ENCODE peak calls at places on chromosome 14, in five cellular contexts. Z, X, Y, P and H are unnamed samples.

GRCh38 chr14:56554301-56554700 is 25.3 kb upstream of the TMEM260 start:
- DNase-seq in Z (no peak), X (no peak), Y (no peak), P (no peak), H (no peak)

GRCh38 chr14:69247691-69248440 is 12.1 kb upstream of the GALNT16 start:
- DNase-seq in Z (no peak), X (peak), Y (no peak), P (no peak), H (no peak)

GRCh38 chr14:52076334-52076733 is 7.5 kb upstream of the NID2 start:
- DNase-seq in Z (no peak), X (peak), Y (no peak), P (no peak), H (no peak)

GRCh38 chr14:24219080-24219479 is 3.2 kb upstream of the MDP1 start:
- DNase-seq in Z (no peak), X (no peak), Y (no peak), P (no peak), H (no peak)

GRCh38 chr14:33642080-33642479 is 308.8 kb downstream of the EGLN3 start:
- DNase-seq in Z (no peak), X (no peak), Y (peak), P (peak), H (no peak)

GRCh38 chr14:72420749-72421452 is 473.0 kb downstream of the DPF3 start:
- DNase-seq in Z (peak), X (peak), Y (peak), P (peak), H (peak)

GRCh38 chr14:67564236-67564635 is 31.1 kb downstream of the PLEKHH1 start:
- DNase-seq in Z (no peak), X (no peak), Y (no peak), P (no peak), H (no peak)

GRCh38 chr14:58272589-58273372 is 25.6 kb upstream of the ARID4A start:
- DNase-seq in Z (no peak), X (peak), Y (no peak), P (peak), H (peak)

GRCh38 chr14:93112891-93113677 is 2.6 kb downstream of the ITPK1 start:
- DNase-seq in Z (peak), X (peak), Y (peak), P (peak), H (peak)

GRCh38 chr14:53384536-53384935 is 231.4 kb upstream of the DDHD1 start:
- DNase-seq in Z (no peak), X (no peak), Y (no peak), P (no peak), H (no peak)

GRCh38 chr14:25150934-25151790 is 101.2 kb upstream of the STXBP6 start:
- DNase-seq in Z (no peak), X (peak), Y (no peak), P (peak), H (peak)

GRCh38 chr14:99436247-99437180 is 44.1 kb downstream of the SETD3 start:
- DNase-seq in Z (no peak), X (peak), Y (no peak), P (no peak), H (peak)

GRCh38 chr14:69682607-69683263 is 71.3 kb downstream of the SUSD6 start:
- DNase-seq in Z (no peak), X (no peak), Y (no peak), P (no peak), H (no peak)

GRCh38 chr14:102421366-102422057 is 58.8 kb downstream of the TECPR2 start:
- DNase-seq in Z (peak), X (no peak), Y (no peak), P (no peak), H (no peak)

GRCh38 chr14:52266782-52267181 is 716 bp upstream of the PTGDR start:
- DNase-seq in Z (no peak), X (no peak), Y (no peak), P (no peak), H (no peak)

GRCh38 chr14:53338192-53338591 is 185.1 kb upstream of the DDHD1 start:
- DNase-seq in Z (no peak), X (peak), Y (no peak), P (peak), H (peak)

GRCh38 chr14:74459289-74459946 is 33.4 kb upstream of the SYNDIG1L start:
- DNase-seq in Z (peak), X (peak), Y (peak), P (peak), H (peak)

GRCh38 chr14:29925106-29925722 is 2.4 kb downstream of the PRKD1 start:
- DNase-seq in Z (peak), X (peak), Y (no peak), P (peak), H (peak)

GRCh38 chr14:56131004-56131864 is 13.0 kb downstream of the PELI2 start:
- DNase-seq in Z (no peak), X (no peak), Y (no peak), P (no peak), H (no peak)

GRCh38 chr14:24436355-24437019 is 6.1 kb downstream of the SDR39U1 start:
- DNase-seq in Z (no peak), X (peak), Y (peak), P (peak), H (peak)

GRCh38 chr14:59631237-59631636 is 54.6 kb upstream of the CCDC175 start:
- DNase-seq in Z (peak), X (no peak), Y (peak), P (peak), H (peak)

GRCh38 chr14:60721331-60722162 is 2.6 kb downstream of the SIX4 start:
- DNase-seq in Z (peak), X (peak), Y (peak), P (peak), H (peak)

GRCh38 chr14:102221026-102221425 is 81.3 kb downstream of the WDR20 start:
- DNase-seq in Z (no peak), X (peak), Y (no peak), P (peak), H (peak)

GRCh38 chr14:26290007-26290530 is 307.8 kb downstream of the NOVA1 start:
- DNase-seq in Z (no peak), X (peak), Y (no peak), P (no peak), H (peak)

GRCh38 chr14:63362305-63362914 is 43.7 kb upstream of the GPHB5 start:
- DNase-seq in Z (no peak), X (no peak), Y (peak), P (peak), H (no peak)

GRCh38 chr14:29601559-29602109 is 326.0 kb downstream of the PRKD1 start:
- DNase-seq in Z (no peak), X (peak), Y (no peak), P (no peak), H (peak)

GRCh38 chr14:44895716-44896115 is 66.0 kb downstream of the KLHL28 start:
- DNase-seq in Z (no peak), X (peak), Y (no peak), P (peak), H (peak)

GRCh38 chr14:95502381-95502950 is 14.0 kb downstream of the SYNE3 start:
- DNase-seq in Z (no peak), X (no peak), Y (no peak), P (peak), H (no peak)

GRCh38 chr14:95515523-95516517 is 630 bp downstream of the SYNE3 start:
- DNase-seq in Z (peak), X (peak), Y (peak), P (peak), H (peak)

GRCh38 chr14:92613681-92614260 is 100.2 kb downstream of the RIN3 start:
- DNase-seq in Z (no peak), X (no peak), Y (no peak), P (no peak), H (no peak)

GRCh38 chr14:71533396-71533795 is 398.8 kb upstream of the RGS6 start:
- DNase-seq in Z (no peak), X (peak), Y (no peak), P (no peak), H (no peak)

DNA sequence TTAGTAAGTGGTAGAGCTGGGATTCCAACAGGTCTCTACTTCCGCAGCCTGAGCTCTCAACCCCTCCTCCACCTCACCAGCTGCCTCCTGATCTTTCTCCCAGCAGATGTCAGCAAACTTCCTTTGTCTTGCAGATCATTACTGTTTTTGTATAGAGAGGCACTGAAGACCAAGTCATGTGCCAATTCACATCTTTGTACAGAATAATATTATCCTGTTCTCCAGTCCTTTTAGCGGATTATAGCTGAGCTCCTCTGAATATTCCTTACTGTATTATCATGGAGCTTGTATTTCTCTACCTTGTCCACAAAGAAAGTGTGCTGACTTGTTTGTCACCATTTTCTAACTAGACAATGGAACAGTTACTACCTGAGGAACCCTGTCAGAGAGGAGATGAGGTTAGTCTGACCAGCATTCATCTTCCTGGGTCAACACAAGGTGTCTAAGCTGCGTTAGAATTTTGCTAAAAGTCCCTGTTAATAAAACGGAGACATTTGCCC is 142.3 kb upstream of the ARHGAP5 start:
- DNase-seq in Z (peak), X (peak), Y (no peak), P (peak), H (peak)
- H2BK5ac ChIP-seq in Z (no peak), X (no peak), Y (no peak), P (no peak), H (no peak)

GRCh38 chr14:77376380-77376770 is 519 bp downstream of the TMED8 start:
- DNase-seq in Z (peak), X (no peak), Y (peak), P (peak), H (peak)
- H2BK5ac ChIP-seq in Z (no peak), X (no peak), Y (peak), P (no peak), H (no peak)

DNA sequence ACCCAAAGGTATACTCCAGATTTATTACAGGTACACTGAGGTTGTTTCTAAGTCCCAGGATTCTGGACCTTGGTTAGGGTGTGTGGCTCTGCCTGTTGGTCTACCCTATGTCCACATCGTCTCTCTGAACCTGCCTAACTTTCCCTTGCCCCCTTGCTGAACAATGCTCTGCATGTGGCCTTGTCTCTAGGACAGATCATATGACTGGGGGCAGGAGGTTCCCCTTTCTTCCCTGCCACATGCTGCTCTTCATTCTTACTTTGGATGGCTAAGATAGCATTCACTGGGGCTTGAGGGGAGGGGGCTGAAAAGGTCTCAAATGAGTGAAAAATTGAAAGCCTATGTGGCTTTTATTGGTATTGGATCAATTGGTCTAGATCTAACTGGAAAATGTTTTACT is 49.2 kb downstream of the MBIP start:
- DNase-seq in Z (no peak), X (no peak), Y (no peak), P (peak), H (no peak)
- H2BK5ac ChIP-seq in Z (no peak), X (no peak), Y (no peak), P (no peak), H (no peak)

GRCh38 chr14:104526723-104527645 is 52.6 kb upstream of the C14orf180 start:
- DNase-seq in Z (no peak), X (no peak), Y (no peak), P (no peak), H (no peak)
- H2BK5ac ChIP-seq in Z (no peak), X (peak), Y (no peak), P (no peak), H (no peak)

GRCh38 chr14:54683882-54684794 is 117.2 kb downstream of the SAMD4A start:
- DNase-seq in Z (peak), X (peak), Y (no peak), P (peak), H (peak)
- H2BK5ac ChIP-seq in Z (no peak), X (peak), Y (no peak), P (no peak), H (no peak)

GRCh38 chr14:75518625-75519024 is 3.6 kb upstream of the BATF start:
- DNase-seq in Z (peak), X (no peak), Y (no peak), P (peak), H (no peak)

GRCh38 chr14:75521415-75522199 is 662 bp upstream of the BATF start:
- DNase-seq in Z (no peak), X (no peak), Y (no peak), P (peak), H (no peak)

GRCh38 chr14:75519394-75519793 is 2.9 kb upstream of the BATF start:
- DNase-seq in Z (no peak), X (no peak), Y (no peak), P (no peak), H (no peak)

GRCh38 chr14:75520852-75521251 is 1.4 kb upstream of the BATF start:
- DNase-seq in Z (no peak), X (no peak), Y (no peak), P (no peak), H (no peak)

DNA sequence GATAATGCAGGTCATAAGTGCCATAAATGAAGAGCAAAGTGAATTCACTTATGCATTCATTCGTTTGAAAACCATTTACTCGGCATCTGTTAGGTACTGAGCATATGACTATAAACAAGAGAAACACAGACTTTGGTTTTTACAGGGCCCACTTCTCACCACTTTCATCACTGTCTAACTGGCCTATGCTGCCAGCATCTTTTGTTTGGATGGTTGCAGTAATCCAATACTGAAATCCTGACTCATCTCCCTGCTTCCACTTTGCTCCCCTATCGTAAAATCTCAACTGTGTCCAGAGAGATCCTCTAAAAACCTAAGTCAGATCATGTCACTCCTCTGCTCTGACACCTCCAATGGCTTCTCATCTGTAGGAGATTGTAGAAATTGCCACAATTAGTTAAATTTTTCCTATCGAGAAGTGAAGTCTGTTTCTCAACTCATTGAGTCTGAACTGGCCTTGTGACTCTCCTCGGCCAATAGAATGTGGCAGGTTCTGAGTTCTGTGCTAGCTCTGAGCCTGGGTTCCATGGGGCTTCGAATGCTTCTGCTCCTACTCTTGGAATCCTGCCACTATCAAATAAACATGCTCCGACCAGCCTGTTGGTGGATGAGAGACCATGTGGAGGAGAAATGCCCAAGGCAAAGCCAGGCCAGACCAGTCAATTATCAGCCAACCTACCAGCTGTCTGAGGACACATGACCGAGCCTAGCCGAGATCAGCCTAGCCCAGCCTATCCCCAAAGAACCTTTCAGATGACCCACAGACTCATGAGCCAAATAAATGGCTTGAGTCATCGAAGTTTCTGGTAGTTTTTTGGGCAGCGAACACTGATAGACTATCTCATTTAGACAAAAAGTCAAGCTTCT is 2.2 kb upstream of the BATF start:
- DNase-seq in Z (no peak), X (peak), Y (no peak), P (peak), H (peak)
- H2BK5ac ChIP-seq in Z (no peak), X (no peak), Y (no peak), P (no peak), H (no peak)

GRCh38 chr14:64746298-64747250 is 42.4 kb downstream of the PLEKHG3 start:
- DNase-seq in Z (no peak), X (peak), Y (no peak), P (no peak), H (no peak)

GRCh38 chr14:64745511-64746041 is 41.4 kb downstream of the PLEKHG3 start:
- DNase-seq in Z (no peak), X (peak), Y (no peak), P (peak), H (peak)

GRCh38 chr14:64747327-64747726 is 43.1 kb downstream of the PLEKHG3 start:
- DNase-seq in Z (no peak), X (no peak), Y (no peak), P (no peak), H (no peak)

GRCh38 chr14:64748995-64749714 is 44.9 kb downstream of the PLEKHG3 start:
- DNase-seq in Z (no peak), X (no peak), Y (no peak), P (no peak), H (no peak)

DNA sequence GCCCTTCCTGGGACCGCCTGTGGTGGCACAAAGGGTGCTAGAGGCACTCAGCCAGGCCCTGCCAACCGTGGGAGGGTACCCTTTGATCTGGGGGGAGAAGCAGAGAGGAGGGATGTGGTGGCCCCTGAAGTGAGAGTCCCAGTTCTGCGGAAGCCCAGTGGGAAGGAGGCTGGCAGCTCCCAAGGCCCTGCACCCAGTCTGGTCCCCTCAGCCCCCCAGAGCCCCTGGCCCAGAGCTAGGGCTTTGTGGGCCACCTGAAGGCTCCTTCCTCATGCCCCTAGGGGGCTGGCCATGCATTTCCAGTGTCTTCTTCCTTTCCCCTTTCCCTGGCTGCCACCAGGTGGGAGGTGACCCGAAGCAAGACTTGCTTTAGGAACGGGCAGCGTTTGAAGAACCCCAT is 44.3 kb downstream of the PLEKHG3 start:
- DNase-seq in Z (no peak), X (no peak), Y (no peak), P (no peak), H (no peak)
- H2BK5ac ChIP-seq in Z (no peak), X (no peak), Y (no peak), P (no peak), H (no peak)

DNA sequence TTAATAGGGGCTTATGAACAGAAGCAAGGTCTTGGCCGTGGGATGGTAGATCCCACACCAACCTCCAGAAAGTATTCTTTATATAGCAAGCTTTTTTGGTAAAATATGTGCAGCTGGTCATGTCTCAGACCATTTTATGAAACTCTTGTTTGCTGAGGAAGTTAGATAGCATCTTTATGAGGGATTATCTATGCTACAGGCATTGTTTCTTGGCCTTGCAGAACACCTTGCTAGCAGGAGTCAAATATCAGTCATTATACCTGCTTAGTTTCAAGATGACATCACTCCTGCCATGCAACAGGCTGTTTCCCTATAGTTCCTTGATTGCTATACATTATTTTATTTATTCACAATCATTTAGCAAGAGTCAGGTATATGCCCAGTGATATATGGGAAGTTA is 84.8 kb upstream of the LRFN5 start:
- DNase-seq in Z (no peak), X (no peak), Y (no peak), P (peak), H (no peak)
- H2BK5ac ChIP-seq in Z (no peak), X (no peak), Y (no peak), P (no peak), H (no peak)